ENCODE peak calls at places on chromosomes 3 and 15, in four cellular contexts. V, C, J and K are unnamed samples.

GRCh38 chr3:49802719-49803463 is at the start of gene INKA1:
- DNase-seq in V (peak), C (peak), J (peak), K (peak)

GRCh38 chr3:173977747-173978146 is 580.2 kb downstream of the NLGN1 start:
- DNase-seq in V (no peak), C (no peak), J (peak), K (peak)

GRCh38 chr3:72462611-72463011 is 385.6 kb downstream of the SHQ1 start:
- DNase-seq in V (no peak), C (no peak), J (no peak), K (no peak)

GRCh38 chr15:56244237-56244810 is 645 bp upstream of the RFX7 start:
- DNase-seq in V (peak), C (peak), J (peak), K (peak)

GRCh38 chr15:101140697-101141065 is 111.2 kb downstream of the CHSY1 start:
- DNase-seq in V (no peak), C (no peak), J (no peak), K (no peak)

GRCh38 chr15:65767895-65768294 is 24.2 kb downstream of the DENND4A start:
- DNase-seq in V (no peak), C (no peak), J (no peak), K (no peak)

GRCh38 chr15:88890495-88890894 is 4.8 kb downstream of the HAPLN3 start:
- DNase-seq in V (no peak), C (no peak), J (no peak), K (peak)

GRCh38 chr15:99987701-99988100 is 254.5 kb upstream of the LYSMD4 start:
- DNase-seq in V (no peak), C (no peak), J (no peak), K (no peak)

GRCh38 chr15:73965730-73966103 is 26.4 kb downstream of the STOML1 start:
- DNase-seq in V (no peak), C (no peak), J (no peak), K (peak)

GRCh38 chr15:87267798-87268197 is 988.7 kb downstream of the NTRK3 start:
- DNase-seq in V (no peak), C (no peak), J (peak), K (peak)

GRCh38 chr3:195811756-195812155 is at the start of gene MUC4:
- DNase-seq in V (no peak), C (no peak), J (no peak), K (no peak)

GRCh38 chr3:114408763-114409162 is 114.9 kb downstream of the TIGIT start:
- DNase-seq in V (no peak), C (no peak), J (no peak), K (peak)

GRCh38 chr15:68700395-68701123 is 120.1 kb downstream of the ANP32A start:
- DNase-seq in V (no peak), C (no peak), J (peak), K (peak)

GRCh38 chr3:126679318-126679751 is 24.4 kb upstream of the TXNRD3 start:
- DNase-seq in V (peak), C (peak), J (peak), K (peak)

GRCh38 chr3:15295506-15295905 is 36.9 kb downstream of the SH3BP5 start:
- DNase-seq in V (peak), C (no peak), J (no peak), K (no peak)

GRCh38 chr3:144771401-144771870 is 799.8 kb downstream of the DIPK2A start:
- DNase-seq in V (no peak), C (no peak), J (no peak), K (no peak)

GRCh38 chr3:179750720-179751328 is 98.0 kb downstream of the USP13 start:
- DNase-seq in V (no peak), C (no peak), J (no peak), K (peak)

GRCh38 chr15:61155741-61156700 is 73.1 kb downstream of the RORA start:
- DNase-seq in V (peak), C (no peak), J (peak), K (no peak)